ENCODE peak calls at places on chromosome 13, in nine cellular contexts. One of them, this sample, is unnamed.

GRCh38 chr13:86095351-86095750 is 296.1 kb upstream of the SLITRK6 start:
- DNase-seq in colonic mucosa: no peak
- DNase-seq in activated CD4-positive, alpha-beta T cell treated with anti-CD3 and anti-CD28 coated beads, Interleukin-2, amount 50 U/mL, for 4 hours: no peak
- DNase-seq in HTR-8/SVneo: no peak
- DNase-seq in mesenteric fat pad: no peak
- DNase-seq in cardiac fibroblast: no peak
- DNase-seq in H54: no peak
- DNase-seq in smooth muscle cell of the brain vasculature: no peak
- DNase-seq in NAMALWA: no peak
- DNase-seq in this sample: no peak

GRCh38 chr13:87089391-87089790 is 581.8 kb upstream of the SLITRK5 start:
- DNase-seq in NAMALWA: no peak
- DNase-seq in smooth muscle cell of the brain vasculature: peak; percentile 40
- DNase-seq in H54: peak; percentile 30
- DNase-seq in cardiac fibroblast: peak; percentile 72
- DNase-seq in HTR-8/SVneo: peak; percentile 19
- DNase-seq in colonic mucosa: no peak
- DNase-seq in mesenteric fat pad: no peak
- DNase-seq in activated CD4-positive, alpha-beta T cell treated with anti-CD3 and anti-CD28 coated beads, Interleukin-2, amount 50 U/mL, for 4 hours: no peak
- DNase-seq in this sample: no peak

GRCh38 chr13:25980255-25980654 is 71.6 kb downstream of the SHISA2 start:
- DNase-seq in HTR-8/SVneo: no peak
- DNase-seq in mesenteric fat pad: no peak
- DNase-seq in smooth muscle cell of the brain vasculature: no peak
- DNase-seq in activated CD4-positive, alpha-beta T cell treated with anti-CD3 and anti-CD28 coated beads, Interleukin-2, amount 50 U/mL, for 4 hours: no peak
- DNase-seq in colonic mucosa: no peak
- DNase-seq in cardiac fibroblast: peak; percentile 26
- DNase-seq in H54: no peak
- DNase-seq in NAMALWA: peak; percentile 23
- DNase-seq in this sample: peak; percentile 17

GRCh38 chr13:29924482-29924884 is 74.1 kb upstream of the UBL3 start:
- DNase-seq in smooth muscle cell of the brain vasculature: no peak
- DNase-seq in HTR-8/SVneo: no peak
- DNase-seq in H54: peak; percentile 37
- DNase-seq in cardiac fibroblast: peak; percentile 16
- DNase-seq in colonic mucosa: no peak
- DNase-seq in activated CD4-positive, alpha-beta T cell treated with anti-CD3 and anti-CD28 coated beads, Interleukin-2, amount 50 U/mL, for 4 hours: no peak
- DNase-seq in mesenteric fat pad: no peak
- DNase-seq in NAMALWA: no peak
- DNase-seq in this sample: no peak

GRCh38 chr13:97445504-97446187 is 11.7 kb downstream of the RAP2A start:
- DNase-seq in NAMALWA: no peak
- DNase-seq in H54: no peak
- DNase-seq in activated CD4-positive, alpha-beta T cell treated with anti-CD3 and anti-CD28 coated beads, Interleukin-2, amount 50 U/mL, for 4 hours: no peak
- DNase-seq in smooth muscle cell of the brain vasculature: no peak
- DNase-seq in mesenteric fat pad: no peak
- DNase-seq in colonic mucosa: no peak
- DNase-seq in cardiac fibroblast: no peak
- DNase-seq in HTR-8/SVneo: no peak
- DNase-seq in this sample: no peak

GRCh38 chr13:21071015-21071414 is 9.6 kb upstream of the LATS2 start:
- DNase-seq in colonic mucosa: no peak
- DNase-seq in mesenteric fat pad: no peak
- DNase-seq in HTR-8/SVneo: no peak
- DNase-seq in cardiac fibroblast: peak; percentile 32
- DNase-seq in smooth muscle cell of the brain vasculature: no peak
- DNase-seq in H54: no peak
- DNase-seq in activated CD4-positive, alpha-beta T cell treated with anti-CD3 and anti-CD28 coated beads, Interleukin-2, amount 50 U/mL, for 4 hours: no peak
- DNase-seq in NAMALWA: no peak
- DNase-seq in this sample: no peak

GRCh38 chr13:110518571-110518970 is 43.0 kb downstream of the RAB20 start:
- DNase-seq in activated CD4-positive, alpha-beta T cell treated with anti-CD3 and anti-CD28 coated beads, Interleukin-2, amount 50 U/mL, for 4 hours: no peak
- DNase-seq in smooth muscle cell of the brain vasculature: no peak
- DNase-seq in mesenteric fat pad: no peak
- DNase-seq in colonic mucosa: peak; percentile 73
- DNase-seq in NAMALWA: no peak
- DNase-seq in H54: no peak
- DNase-seq in cardiac fibroblast: no peak
- DNase-seq in HTR-8/SVneo: no peak
- DNase-seq in this sample: no peak

GRCh38 chr13:68359105-68359504 is 1129.0 kb upstream of the PCDH9 start:
- DNase-seq in colonic mucosa: no peak
- DNase-seq in HTR-8/SVneo: no peak
- DNase-seq in smooth muscle cell of the brain vasculature: no peak
- DNase-seq in activated CD4-positive, alpha-beta T cell treated with anti-CD3 and anti-CD28 coated beads, Interleukin-2, amount 50 U/mL, for 4 hours: no peak
- DNase-seq in NAMALWA: no peak
- DNase-seq in mesenteric fat pad: no peak
- DNase-seq in H54: no peak
- DNase-seq in cardiac fibroblast: no peak
- DNase-seq in this sample: no peak

GRCh38 chr13:58619396-58620113 is 988.0 kb downstream of the PCDH17 start:
- DNase-seq in HTR-8/SVneo: no peak
- DNase-seq in H54: no peak
- DNase-seq in cardiac fibroblast: no peak
- DNase-seq in activated CD4-positive, alpha-beta T cell treated with anti-CD3 and anti-CD28 coated beads, Interleukin-2, amount 50 U/mL, for 4 hours: no peak
- DNase-seq in NAMALWA: no peak
- DNase-seq in smooth muscle cell of the brain vasculature: no peak
- DNase-seq in mesenteric fat pad: no peak
- DNase-seq in colonic mucosa: no peak
- DNase-seq in this sample: no peak

GRCh38 chr13:44004881-44005280 is 125.2 kb downstream of the LACC1 start:
- DNase-seq in smooth muscle cell of the brain vasculature: peak; percentile 52
- DNase-seq in H54: peak; percentile 38
- DNase-seq in cardiac fibroblast: peak; percentile 53
- DNase-seq in HTR-8/SVneo: peak; percentile 23
- DNase-seq in activated CD4-positive, alpha-beta T cell treated with anti-CD3 and anti-CD28 coated beads, Interleukin-2, amount 50 U/mL, for 4 hours: no peak
- DNase-seq in colonic mucosa: no peak
- DNase-seq in NAMALWA: no peak
- DNase-seq in mesenteric fat pad: no peak
- DNase-seq in this sample: no peak

GRCh38 chr13:59745395-59745788 is 418.3 kb downstream of the DIAPH3 start:
- DNase-seq in cardiac fibroblast: peak; percentile 35
- DNase-seq in NAMALWA: no peak
- DNase-seq in HTR-8/SVneo: no peak
- DNase-seq in H54: no peak
- DNase-seq in colonic mucosa: no peak
- DNase-seq in smooth muscle cell of the brain vasculature: no peak
- DNase-seq in activated CD4-positive, alpha-beta T cell treated with anti-CD3 and anti-CD28 coated beads, Interleukin-2, amount 50 U/mL, for 4 hours: no peak
- DNase-seq in mesenteric fat pad: no peak
- DNase-seq in this sample: no peak

GRCh38 chr13:78762825-78763224 is 103.9 kb upstream of the OBI1 start:
- DNase-seq in colonic mucosa: no peak
- DNase-seq in smooth muscle cell of the brain vasculature: no peak
- DNase-seq in activated CD4-positive, alpha-beta T cell treated with anti-CD3 and anti-CD28 coated beads, Interleukin-2, amount 50 U/mL, for 4 hours: no peak
- DNase-seq in NAMALWA: no peak
- DNase-seq in HTR-8/SVneo: no peak
- DNase-seq in H54: no peak
- DNase-seq in mesenteric fat pad: no peak
- DNase-seq in cardiac fibroblast: no peak
- DNase-seq in this sample: no peak

GRCh38 chr13:77310579-77311279 is 16.2 kb downstream of the MYCBP2 start:
- DNase-seq in colonic mucosa: no peak
- DNase-seq in H54: no peak
- DNase-seq in NAMALWA: no peak
- DNase-seq in activated CD4-positive, alpha-beta T cell treated with anti-CD3 and anti-CD28 coated beads, Interleukin-2, amount 50 U/mL, for 4 hours: no peak
- DNase-seq in smooth muscle cell of the brain vasculature: no peak
- DNase-seq in mesenteric fat pad: no peak
- DNase-seq in HTR-8/SVneo: no peak
- DNase-seq in cardiac fibroblast: peak; percentile 36
- DNase-seq in this sample: no peak

GRCh38 chr13:90800082-90800746 is 547.3 kb upstream of the MIR17HG start:
- DNase-seq in mesenteric fat pad: peak; percentile 84
- DNase-seq in smooth muscle cell of the brain vasculature: no peak
- DNase-seq in NAMALWA: no peak
- DNase-seq in activated CD4-positive, alpha-beta T cell treated with anti-CD3 and anti-CD28 coated beads, Interleukin-2, amount 50 U/mL, for 4 hours: no peak
- DNase-seq in cardiac fibroblast: peak; percentile 91
- DNase-seq in colonic mucosa: peak; percentile 18
- DNase-seq in HTR-8/SVneo: no peak
- DNase-seq in H54: no peak
- DNase-seq in this sample: no peak

GRCh38 chr13:34941436-34941834 is 635 bp upstream of the NBEA start:
- DNase-seq in mesenteric fat pad: no peak
- DNase-seq in H54: no peak
- DNase-seq in NAMALWA: no peak
- DNase-seq in cardiac fibroblast: no peak
- DNase-seq in colonic mucosa: no peak
- DNase-seq in activated CD4-positive, alpha-beta T cell treated with anti-CD3 and anti-CD28 coated beads, Interleukin-2, amount 50 U/mL, for 4 hours: no peak
- DNase-seq in smooth muscle cell of the brain vasculature: no peak
- DNase-seq in HTR-8/SVneo: no peak
- DNase-seq in this sample: peak; percentile 1

GRCh38 chr13:109778102-109778542 is 8.3 kb downstream of the IRS2 start:
- DNase-seq in colonic mucosa: peak; percentile 51
- DNase-seq in HTR-8/SVneo: no peak
- DNase-seq in mesenteric fat pad: no peak
- DNase-seq in cardiac fibroblast: no peak
- DNase-seq in NAMALWA: peak; percentile 26
- DNase-seq in H54: no peak
- DNase-seq in activated CD4-positive, alpha-beta T cell treated with anti-CD3 and anti-CD28 coated beads, Interleukin-2, amount 50 U/mL, for 4 hours: no peak
- DNase-seq in smooth muscle cell of the brain vasculature: no peak
- DNase-seq in this sample: peak; percentile 25

GRCh38 chr13:113864303-113864890 is 521 bp upstream of the GAS6 start:
- DNase-seq in smooth muscle cell of the brain vasculature: no peak
- DNase-seq in HTR-8/SVneo: no peak
- DNase-seq in NAMALWA: no peak
- DNase-seq in activated CD4-positive, alpha-beta T cell treated with anti-CD3 and anti-CD28 coated beads, Interleukin-2, amount 50 U/mL, for 4 hours: no peak
- DNase-seq in colonic mucosa: peak; percentile 27
- DNase-seq in mesenteric fat pad: peak; percentile 60
- DNase-seq in H54: peak; percentile 78
- DNase-seq in cardiac fibroblast: peak; percentile 27
- DNase-seq in this sample: no peak

GRCh38 chr13:52399708-52400107 is 6.3 kb downstream of the THSD1 start:
- DNase-seq in smooth muscle cell of the brain vasculature: no peak
- DNase-seq in HTR-8/SVneo: no peak
- DNase-seq in activated CD4-positive, alpha-beta T cell treated with anti-CD3 and anti-CD28 coated beads, Interleukin-2, amount 50 U/mL, for 4 hours: no peak
- DNase-seq in mesenteric fat pad: no peak
- DNase-seq in colonic mucosa: no peak
- DNase-seq in cardiac fibroblast: peak; percentile 47
- DNase-seq in H54: no peak
- DNase-seq in NAMALWA: peak; percentile 11
- DNase-seq in this sample: no peak

GRCh38 chr13:65894049-65894448 is 1336.1 kb downstream of the PCDH9 start:
- DNase-seq in mesenteric fat pad: no peak
- DNase-seq in cardiac fibroblast: no peak
- DNase-seq in smooth muscle cell of the brain vasculature: no peak
- DNase-seq in H54: no peak
- DNase-seq in HTR-8/SVneo: no peak
- DNase-seq in activated CD4-positive, alpha-beta T cell treated with anti-CD3 and anti-CD28 coated beads, Interleukin-2, amount 50 U/mL, for 4 hours: no peak
- DNase-seq in colonic mucosa: no peak
- DNase-seq in NAMALWA: no peak
- DNase-seq in this sample: no peak

GRCh38 chr13:101474419-101474957 is 22.0 kb downstream of the ITGBL1 start:
- DNase-seq in NAMALWA: no peak
- DNase-seq in H54: no peak
- DNase-seq in mesenteric fat pad: no peak
- DNase-seq in colonic mucosa: no peak
- DNase-seq in activated CD4-positive, alpha-beta T cell treated with anti-CD3 and anti-CD28 coated beads, Interleukin-2, amount 50 U/mL, for 4 hours: no peak
- DNase-seq in smooth muscle cell of the brain vasculature: peak; percentile 83
- DNase-seq in HTR-8/SVneo: no peak
- DNase-seq in cardiac fibroblast: peak; percentile 90
- DNase-seq in this sample: no peak

GRCh38 chr13:30371649-30372265 is 50.5 kb upstream of the UBE2L5 start:
- DNase-seq in colonic mucosa: peak; percentile 80
- DNase-seq in smooth muscle cell of the brain vasculature: no peak
- DNase-seq in activated CD4-positive, alpha-beta T cell treated with anti-CD3 and anti-CD28 coated beads, Interleukin-2, amount 50 U/mL, for 4 hours: peak; percentile 34
- DNase-seq in HTR-8/SVneo: no peak
- DNase-seq in H54: peak; percentile 15
- DNase-seq in NAMALWA: peak; percentile 99
- DNase-seq in mesenteric fat pad: no peak
- DNase-seq in cardiac fibroblast: no peak
- DNase-seq in this sample: peak; percentile 78

GRCh38 chr13:33206425-33206824 is 79.1 kb downstream of the STARD13 start:
- DNase-seq in H54: no peak
- DNase-seq in colonic mucosa: no peak
- DNase-seq in activated CD4-positive, alpha-beta T cell treated with anti-CD3 and anti-CD28 coated beads, Interleukin-2, amount 50 U/mL, for 4 hours: no peak
- DNase-seq in HTR-8/SVneo: no peak
- DNase-seq in mesenteric fat pad: no peak
- DNase-seq in cardiac fibroblast: no peak
- DNase-seq in smooth muscle cell of the brain vasculature: no peak
- DNase-seq in NAMALWA: no peak
- DNase-seq in this sample: no peak

GRCh38 chr13:96089749-96090239 is at the start of gene HS6ST3:
- DNase-seq in NAMALWA: no peak
- DNase-seq in cardiac fibroblast: peak; percentile 7
- DNase-seq in activated CD4-positive, alpha-beta T cell treated with anti-CD3 and anti-CD28 coated beads, Interleukin-2, amount 50 U/mL, for 4 hours: no peak
- DNase-seq in HTR-8/SVneo: no peak
- DNase-seq in mesenteric fat pad: no peak
- DNase-seq in colonic mucosa: no peak
- DNase-seq in smooth muscle cell of the brain vasculature: no peak
- DNase-seq in H54: no peak
- DNase-seq in this sample: no peak

GRCh38 chr13:75395901-75396300 is 86.1 kb downstream of the TBC1D4 start:
- DNase-seq in activated CD4-positive, alpha-beta T cell treated with anti-CD3 and anti-CD28 coated beads, Interleukin-2, amount 50 U/mL, for 4 hours: no peak
- DNase-seq in smooth muscle cell of the brain vasculature: no peak
- DNase-seq in HTR-8/SVneo: no peak
- DNase-seq in mesenteric fat pad: no peak
- DNase-seq in colonic mucosa: no peak
- DNase-seq in H54: no peak
- DNase-seq in NAMALWA: no peak
- DNase-seq in cardiac fibroblast: no peak
- DNase-seq in this sample: no peak

GRCh38 chr13:39106216-39106995 is 68.2 kb downstream of the NHLRC3 start:
- DNase-seq in H54: no peak
- DNase-seq in NAMALWA: no peak
- DNase-seq in mesenteric fat pad: no peak
- DNase-seq in smooth muscle cell of the brain vasculature: no peak
- DNase-seq in activated CD4-positive, alpha-beta T cell treated with anti-CD3 and anti-CD28 coated beads, Interleukin-2, amount 50 U/mL, for 4 hours: no peak
- DNase-seq in HTR-8/SVneo: no peak
- DNase-seq in cardiac fibroblast: no peak
- DNase-seq in colonic mucosa: peak; percentile 39
- DNase-seq in this sample: no peak

GRCh38 chr13:30569901-30570576 is 47.7 kb upstream of the USPL1 start:
- DNase-seq in H54: peak; percentile 39
- DNase-seq in cardiac fibroblast: peak; percentile 91
- DNase-seq in HTR-8/SVneo: no peak
- DNase-seq in colonic mucosa: peak; percentile 24
- DNase-seq in activated CD4-positive, alpha-beta T cell treated with anti-CD3 and anti-CD28 coated beads, Interleukin-2, amount 50 U/mL, for 4 hours: no peak
- DNase-seq in mesenteric fat pad: no peak
- DNase-seq in NAMALWA: no peak
- DNase-seq in smooth muscle cell of the brain vasculature: peak; percentile 69
- DNase-seq in this sample: peak; percentile 21